ENCODE peak calls at places on chromosomes 12 and 14, in seven cellular contexts. L, E, V, G, I, M and U are unnamed samples.

GRCh38 chr14:105005929-105006830 is 14.7 kb downstream of the CDCA4 start:
- DNase-seq in L (no peak), E (no peak), V (no peak), G (no peak), I (no peak), M (no peak), U (no peak)

GRCh38 chr14:57748279-57748678 is 117.6 kb downstream of the SLC35F4 start:
- DNase-seq in L (no peak), E (no peak), V (no peak), G (no peak), I (no peak), M (no peak), U (no peak)

GRCh38 chr14:81344461-81345160 is 55.5 kb downstream of the STON2 start:
- DNase-seq in L (no peak), E (no peak), V (no peak), G (no peak), I (no peak), M (no peak), U (no peak)

GRCh38 chr12:127810026-127810425 is 456.9 kb upstream of the TMEM132C start:
- DNase-seq in L (peak; percentile 84), E (peak; percentile 98), V (no peak), G (no peak), I (no peak), M (no peak), U (no peak)

GRCh38 chr12:74903522-74903921 is 306.1 kb downstream of the KCNC2 start:
- DNase-seq in L (no peak), E (no peak), V (peak; percentile 7), G (no peak), I (no peak), M (no peak), U (no peak)

GRCh38 chr14:105877645-105878044 is 351.3 kb downstream of the TMEM121 start:
- DNase-seq in L (no peak), E (no peak), V (no peak), G (no peak), I (no peak), M (no peak), U (no peak)

GRCh38 chr12:122544537-122544936 is 17.5 kb downstream of the KNTC1 start:
- DNase-seq in L (no peak), E (no peak), V (no peak), G (no peak), I (no peak), M (no peak), U (no peak)

GRCh38 chr14:77260631-77261030 is 10.4 kb downstream of the NGB start:
- DNase-seq in L (peak; percentile 10), E (no peak), V (no peak), G (no peak), I (no peak), M (no peak), U (no peak)

GRCh38 chr12:553216-554000 is 93.7 kb downstream of the B4GALNT3 start:
- DNase-seq in L (no peak), E (peak; percentile 45), V (no peak), G (no peak), I (no peak), M (no peak), U (no peak)

GRCh38 chr12:42162198-42162597 is 17.5 kb upstream of the GXYLT1 start:
- DNase-seq in L (peak; percentile 23), E (peak; percentile 33), V (no peak), G (no peak), I (no peak), M (no peak), U (no peak)

GRCh38 chr14:39396448-39396847 is 35.8 kb downstream of the FBXO33 start:
- DNase-seq in L (peak; percentile 42), E (peak; percentile 72), V (no peak), G (no peak), I (no peak), M (no peak), U (no peak)

GRCh38 chr12:116551619-116551951 is 7.6 kb upstream of the MAP1LC3B2 start:
- DNase-seq in L (no peak), E (no peak), V (no peak), G (no peak), I (no peak), M (no peak), U (no peak)

GRCh38 chr12:104426926-104427546 is 29.7 kb upstream of the CHST11 start:
- DNase-seq in L (peak; percentile 73), E (peak; percentile 86), V (no peak), G (no peak), I (no peak), M (no peak), U (no peak)

GRCh38 chr14:99435327-99435726 is 45.3 kb downstream of the SETD3 start:
- DNase-seq in L (no peak), E (no peak), V (no peak), G (no peak), I (no peak), M (no peak), U (no peak)

GRCh38 chr12:49260165-49260564 is 4.7 kb upstream of the TUBA1C start:
- DNase-seq in L (peak; percentile 59), E (peak; percentile 49), V (no peak), G (no peak), I (no peak), M (no peak), U (no peak)

GRCh38 chr12:121980211-121980891 is 41.3 kb upstream of the BCL7A start:
- DNase-seq in L (peak; percentile 84), E (peak; percentile 16), V (no peak), G (no peak), I (no peak), M (peak; percentile 65), U (no peak)

GRCh38 chr12:52119398-52120254 is 40.1 kb downstream of the SMIM41 start:
- DNase-seq in L (peak; percentile 32), E (no peak), V (peak; percentile 88), G (peak; percentile 69), I (peak; percentile 52), M (peak; percentile 63), U (peak; percentile 62)

GRCh38 chr14:105532735-105533141 is 6.4 kb downstream of the TMEM121 start:
- DNase-seq in L (peak; percentile 34), E (peak; percentile 17), V (peak; percentile 52), G (no peak), I (peak; percentile 43), M (peak; percentile 76), U (peak; percentile 50)

GRCh38 chr14:94738786-94739185 is 31.1 kb downstream of the GSC start:
- DNase-seq in L (peak; percentile 39), E (peak; percentile 43), V (no peak), G (no peak), I (no peak), M (no peak), U (no peak)

GRCh38 chr14:34059037-34059924 is 108.4 kb upstream of the EGLN3 start:
- DNase-seq in L (no peak), E (no peak), V (peak; percentile 35), G (no peak), I (no peak), M (no peak), U (no peak)

GRCh38 chr12:32989705-32990104 is 93.1 kb upstream of the PKP2 start:
- DNase-seq in L (no peak), E (no peak), V (no peak), G (no peak), I (no peak), M (no peak), U (no peak)

GRCh38 chr12:73418541-73418940 is 1119.1 kb upstream of the ATXN7L3B start:
- DNase-seq in L (no peak), E (no peak), V (no peak), G (no peak), I (no peak), M (no peak), U (no peak)

GRCh38 chr12:105831372-105831771 is 307.4 kb downstream of the NUAK1 start:
- DNase-seq in L (no peak), E (no peak), V (no peak), G (no peak), I (no peak), M (no peak), U (no peak)

GRCh38 chr14:102363182-102363952 is 626 bp downstream of the TECPR2 start:
- DNase-seq in L (peak; percentile 28), E (peak; percentile 35), V (no peak), G (no peak), I (no peak), M (peak; percentile 62), U (no peak)

GRCh38 chr12:19572920-19573558 is 133.7 kb downstream of the AEBP2 start:
- DNase-seq in L (peak; percentile 82), E (peak; percentile 34), V (peak; percentile 55), G (no peak), I (peak; percentile 43), M (no peak), U (peak; percentile 45)
- TF ChIP-seq CTCF in L (peak; percentile 70), E (peak; percentile 48), V (peak; percentile 56), G (peak; percentile 24), I (peak; percentile 43), M (no peak), U (peak; percentile 53)

DNA sequence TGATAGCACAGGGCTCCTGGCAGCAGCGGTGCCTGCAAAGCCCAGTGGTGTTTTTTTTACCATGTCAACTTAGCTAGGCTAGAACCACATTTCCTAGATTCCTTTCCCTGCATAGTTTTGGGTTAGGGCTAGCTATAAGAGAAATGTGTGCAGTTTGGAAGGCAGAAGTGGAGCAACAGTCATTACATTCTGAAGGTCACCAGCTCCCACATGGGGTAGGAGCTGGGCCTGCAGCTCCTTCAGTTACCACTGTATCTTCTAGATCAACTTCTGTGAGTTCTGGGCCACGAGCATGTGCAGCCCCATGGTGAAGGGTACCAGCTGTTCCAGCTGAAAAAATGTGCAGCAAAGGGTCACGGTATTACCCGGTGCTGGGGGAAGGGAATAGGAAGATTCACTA is 2.3 kb upstream of the SLC25A3 start:
- DNase-seq in L (peak; percentile 52), E (peak; percentile 46), V (peak; percentile 44), G (no peak), I (no peak), M (no peak), U (no peak)
- TF ChIP-seq CTCF in L (peak; percentile 32), E (peak; percentile 17), V (peak; percentile 47), G (no peak), I (no peak), M (no peak), U (no peak)

DNA sequence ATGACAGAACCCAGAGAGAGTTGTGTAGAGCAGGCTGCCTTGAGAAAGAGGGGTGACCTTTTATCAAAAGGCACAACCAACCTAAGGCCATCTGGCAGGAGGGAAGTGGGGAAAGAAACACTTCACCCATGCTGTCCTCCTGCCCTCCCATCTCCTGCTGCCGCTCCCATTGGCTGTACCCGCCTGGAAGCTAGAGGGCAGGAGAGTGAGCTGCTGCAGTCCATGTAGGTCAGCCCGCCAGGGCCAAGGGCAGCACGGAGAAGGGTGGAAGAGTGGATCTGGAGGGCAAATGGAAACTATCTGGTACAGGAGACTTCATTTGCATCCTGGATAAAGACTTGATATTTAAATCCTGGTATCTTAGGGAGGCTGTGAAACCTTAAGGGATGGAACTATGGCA is 11.5 kb upstream of the CABP1 start:
- DNase-seq in L (no peak), E (no peak), V (no peak), G (peak; percentile 36), I (peak; percentile 22), M (no peak), U (no peak)
- TF ChIP-seq CTCF in L (peak; percentile 18), E (no peak), V (peak; percentile 47), G (peak; percentile 15), I (no peak), M (no peak), U (no peak)

DNA sequence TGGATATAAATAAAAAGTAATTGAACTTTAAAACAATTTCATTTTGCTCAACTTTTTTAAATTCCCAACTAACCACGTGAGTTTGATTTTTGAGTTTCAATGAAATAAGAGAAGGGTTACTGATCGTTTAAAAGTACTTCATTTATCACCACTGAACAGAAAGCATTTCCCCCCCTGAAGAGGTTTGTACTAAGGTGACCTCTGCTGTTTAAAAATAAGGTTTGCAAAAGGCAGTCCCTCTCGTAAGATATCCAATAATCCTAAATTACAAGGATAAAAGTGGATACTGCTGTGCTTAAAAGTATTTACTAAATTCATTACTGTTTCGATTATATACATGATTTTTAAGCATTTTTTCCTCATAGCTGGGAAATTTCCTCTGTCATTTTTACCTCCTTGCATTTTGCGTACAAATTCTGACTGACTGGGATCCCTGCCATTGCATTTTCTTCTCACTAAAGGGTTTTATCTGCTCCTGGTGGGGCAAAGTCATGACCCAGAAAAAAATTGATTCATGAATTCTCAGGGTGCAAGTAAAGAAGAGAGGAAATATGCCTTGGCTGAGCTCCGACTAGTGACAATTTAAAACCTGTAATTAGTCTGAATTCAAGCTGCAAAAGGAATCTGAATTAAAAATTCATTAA is 463.8 kb downstream of the PRKD1 start:
- DNase-seq in L (peak; percentile 50), E (peak; percentile 11), V (no peak), G (no peak), I (no peak), M (no peak), U (no peak)
- TF ChIP-seq CTCF in L (no peak), E (peak; percentile 29), V (no peak), G (no peak), I (no peak), M (no peak), U (no peak)